ENCODE peak calls at places on chromosome 5, in six cellular contexts. O, G, Q, A, M and L are unnamed samples.

GRCh38 chr5:172356047-172356446 is 72.5 kb upstream of the UBTD2 start:
- DNase-seq in O (no peak), A (no peak), G (no peak), M (no peak), Q (no peak), L (no peak)

GRCh38 chr5:22505891-22506290 is 347.3 kb downstream of the CDH12 start:
- DNase-seq in G (no peak), M (no peak), A (no peak), O (no peak), Q (no peak), L (no peak)

GRCh38 chr5:144191998-144192397 is 21.3 kb downstream of the KCTD16 start:
- DNase-seq in Q (peak), G (peak), A (no peak), O (peak), M (no peak), L (peak)

GRCh38 chr5:172178301-172179031 is 9.6 kb downstream of the STK10 start:
- DNase-seq in M (no peak), O (no peak), G (no peak), Q (peak), A (no peak), L (no peak)

GRCh38 chr5:124238350-124238749 is 508.1 kb downstream of the ZNF608 start:
- DNase-seq in G (no peak), O (no peak), A (no peak), M (no peak), Q (no peak), L (no peak)

GRCh38 chr5:10756539-10756938 is 4.5 kb downstream of the DAP start:
- DNase-seq in A (no peak), Q (no peak), G (no peak), O (peak), M (no peak), L (no peak)

GRCh38 chr5:160311491-160312138 is 749 bp downstream of the CCNJL start:
- DNase-seq in M (peak), O (no peak), G (no peak), A (no peak), Q (no peak), L (no peak)

GRCh38 chr5:6201626-6202025 is 176.7 kb downstream of the MED10 start:
- DNase-seq in G (no peak), A (no peak), Q (no peak), O (no peak), M (no peak), L (no peak)

GRCh38 chr5:14176888-14177287 is 33.7 kb downstream of the TRIO start:
- DNase-seq in O (no peak), A (no peak), Q (no peak), G (no peak), M (no peak), L (no peak)

GRCh38 chr5:140982083-140982716 is 15.9 kb downstream of the PCDHAC2 start:
- DNase-seq in A (no peak), M (no peak), O (no peak), G (no peak), Q (no peak), L (no peak)

GRCh38 chr5:153352685-153353219 is 137.7 kb upstream of the GRIA1 start:
- DNase-seq in A (no peak), Q (peak), O (no peak), G (no peak), M (no peak), L (peak)

GRCh38 chr5:17089690-17090089 is 127.7 kb upstream of the BASP1 start:
- DNase-seq in G (no peak), Q (no peak), A (no peak), M (no peak), O (no peak), L (no peak)

GRCh38 chr5:174724484-174725260 is at the start of gene MSX2:
- DNase-seq in G (peak), Q (peak), O (peak), M (no peak), A (peak), L (no peak)

GRCh38 chr5:169988947-169989346 is 8.7 kb upstream of the INSYN2B start:
- DNase-seq in A (no peak), Q (no peak), G (no peak), M (no peak), O (peak), L (no peak)

GRCh38 chr5:9194509-9194908 is 351.4 kb downstream of the SEMA5A start:
- DNase-seq in Q (no peak), M (no peak), A (no peak), O (peak), G (no peak), L (no peak)